ENCODE peak calls at places on chromosomes 13 and 19, in five cellular contexts. V is neuronal stem cell, M is H9, Q is trophoblast cell, A is H1. C is an unnamed sample.

GRCh38 chr19:43525836-43526771 is 897 bp downstream of the ETHE1 start:
- DNase-seq in V (no peak), M (peak), Q (peak), A (no peak), C (peak)

GRCh38 chr19:17834350-17835181 is 13.2 kb downstream of the JAK3 start:
- DNase-seq in V (no peak), M (peak), Q (no peak), A (no peak), C (no peak)

GRCh38 chr13:107678075-107678689 is 537.2 kb downstream of the LIG4 start:
- DNase-seq in V (no peak), M (no peak), Q (no peak), A (no peak), C (peak)

GRCh38 chr19:13031917-13032623 is 36.8 kb downstream of the NFIX start:
- DNase-seq in V (no peak), M (no peak), Q (no peak), A (no peak), C (no peak)

GRCh38 chr19:55178781-55179569 is 1.1 kb downstream of the SYT5 start:
- DNase-seq in V (peak), M (peak), Q (peak), A (no peak), C (peak)

GRCh38 chr19:48544856-48545750 is 6.9 kb upstream of the SULT2B1 start:
- DNase-seq in V (no peak), M (peak), Q (no peak), A (no peak), C (no peak)

GRCh38 chr19:2309734-2310362 is 1.9 kb upstream of the LINGO3 start:
- DNase-seq in V (no peak), M (no peak), Q (no peak), A (no peak), C (peak)

GRCh38 chr13:113001251-113002140 is 32.5 kb downstream of the MCF2L start:
- DNase-seq in V (peak), M (peak), Q (peak), A (no peak), C (peak)

GRCh38 chr19:42540071-42540553 is 11.8 kb upstream of the CEACAM1 start:
- DNase-seq in V (no peak), M (peak), Q (no peak), A (no peak), C (no peak)

GRCh38 chr19:18488838-18489626 is 32.8 kb downstream of the ELL start:
- DNase-seq in V (peak), M (peak), Q (peak), A (no peak), C (peak)

GRCh38 chr19:3161453-3161852 is 17.1 kb upstream of the S1PR4 start:
- DNase-seq in V (no peak), M (no peak), Q (peak), A (no peak), C (peak)

GRCh38 chr13:86383561-86383960 is 584.3 kb upstream of the SLITRK6 start:
- DNase-seq in V (no peak), M (no peak), Q (no peak), A (no peak), C (no peak)

GRCh38 chr19:27844261-27844660 is 1368.7 kb downstream of the UQCRFS1 start:
- DNase-seq in V (no peak), M (no peak), Q (no peak), A (no peak), C (no peak)

GRCh38 chr13:27311518-27312208 is 41.0 kb downstream of the RASL11A start:
- DNase-seq in V (no peak), M (no peak), Q (no peak), A (no peak), C (no peak)

GRCh38 chr19:35114656-35115537 is 726 bp upstream of the FXYD3 start:
- DNase-seq in V (peak), M (peak), Q (peak), A (peak), C (peak)

GRCh38 chr19:17069249-17069648 is 6.0 kb downstream of the HAUS8 start:
- DNase-seq in V (no peak), M (no peak), Q (no peak), A (no peak), C (no peak)

GRCh38 chr13:32964987-32965386 is 51.2 kb upstream of the KL start:
- DNase-seq in V (no peak), M (no peak), Q (no peak), A (no peak), C (no peak)

GRCh38 chr13:44573790-44574465 is 2.2 kb downstream of the TSC22D1 start:
- DNase-seq in V (no peak), M (peak), Q (peak), A (no peak), C (peak)

GRCh38 chr13:85520445-85520844 is 278.8 kb downstream of the SLITRK6 start:
- DNase-seq in V (no peak), M (no peak), Q (no peak), A (no peak), C (peak)

GRCh38 chr19:7562646-7563393 is 27.3 kb downstream of the PNPLA6 start:
- DNase-seq in V (no peak), M (peak), Q (peak), A (no peak), C (no peak)

GRCh38 chr13:70864731-70865130 is 756.5 kb upstream of the KLHL1 start:
- DNase-seq in V (no peak), M (no peak), Q (no peak), A (no peak), C (no peak)

GRCh38 chr19:28523619-28524018 is 689.3 kb downstream of the UQCRFS1 start:
- DNase-seq in V (no peak), M (no peak), Q (no peak), A (no peak), C (no peak)

GRCh38 chr19:41302624-41303351 is 7.2 kb upstream of the CCDC97 start:
- DNase-seq in V (no peak), M (no peak), Q (no peak), A (no peak), C (no peak)

GRCh38 chr19:2035590-2035991 is 15.5 kb downstream of the MKNK2 start:
- DNase-seq in V (no peak), M (peak), Q (no peak), A (no peak), C (no peak)

GRCh38 chr13:49620170-49620621 is 8.1 kb upstream of the ARL11 start:
- DNase-seq in V (no peak), M (no peak), Q (peak), A (no peak), C (no peak)

GRCh38 chr13:23129329-23129728 is 51.5 kb upstream of the SGCG start:
- DNase-seq in V (no peak), M (no peak), Q (no peak), A (no peak), C (no peak)

GRCh38 chr19:47436712-47437401 is 17.5 kb upstream of the MEIS3 start:
- DNase-seq in V (peak), M (peak), Q (peak), A (no peak), C (peak)

GRCh38 chr19:41696402-41697197 is 8.5 kb upstream of the CEACAM7 start:
- DNase-seq in V (no peak), M (peak), Q (peak), A (no peak), C (no peak)

GRCh38 chr13:71867101-71867814 is at the start of gene DACH1:
- DNase-seq in V (peak), M (peak), Q (peak), A (no peak), C (peak)

GRCh38 chr19:15303105-15303780 is 29.1 kb downstream of the BRD4 start:
- DNase-seq in V (no peak), M (no peak), Q (peak), A (no peak), C (peak)

GRCh38 chr13:102799544-102800144 is 725 bp downstream of the BIVM start:
- DNase-seq in V (peak), M (peak), Q (peak), A (no peak), C (peak)

GRCh38 chr13:111168116-111168515 is 53.0 kb downstream of the ARHGEF7 start:
- DNase-seq in V (no peak), M (no peak), Q (no peak), A (no peak), C (no peak)

GRCh38 chr13:36418022-36418805 is 14.1 kb upstream of the CCNA1 start:
- DNase-seq in V (no peak), M (no peak), Q (peak), A (no peak), C (peak)

GRCh38 chr19:53868091-53868891 is 608 bp downstream of the MYADM start:
- DNase-seq in V (no peak), M (peak), Q (peak), A (no peak), C (peak)

GRCh38 chr19:32691952-32692726 is 518 bp downstream of the NUDT19 start:
- DNase-seq in V (peak), M (peak), Q (peak), A (no peak), C (peak)

GRCh38 chr13:40302351-40302750 is 364.1 kb downstream of the FOXO1 start:
- DNase-seq in V (no peak), M (no peak), Q (peak), A (no peak), C (no peak)
- H2BK12ac ChIP-seq in V (no peak), M (no peak), Q (no peak), A (no peak), C (no peak)

DNA sequence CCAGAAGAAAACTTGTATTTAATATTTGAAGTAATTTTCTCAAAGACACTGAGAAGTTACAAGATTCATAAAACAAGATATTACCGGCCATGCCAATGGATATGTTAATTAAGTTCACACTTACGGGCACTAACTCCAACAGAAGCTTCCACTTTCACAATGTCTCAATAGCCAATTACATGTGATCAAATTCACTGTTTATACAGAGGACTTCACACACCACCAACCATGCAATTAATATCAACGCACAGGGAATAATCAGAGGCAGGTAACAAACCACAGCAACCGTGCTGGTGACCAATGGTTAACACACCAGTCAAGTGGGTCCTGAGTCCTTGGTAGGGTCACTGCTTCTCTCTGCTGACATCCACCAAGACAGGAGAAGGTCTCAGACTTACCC is 5.9 kb upstream of the ACOD1 start:
- DNase-seq in V (no peak), M (no peak), Q (no peak), A (no peak), C (no peak)
- H2BK12ac ChIP-seq in V (no peak), M (no peak), Q (peak), A (no peak), C (no peak)

GRCh38 chr13:91368101-91368500 is 20.6 kb downstream of the MIR17HG start:
- DNase-seq in V (no peak), M (no peak), Q (no peak), A (no peak), C (no peak)

GRCh38 chr13:91372813-91373420 is 25.4 kb downstream of the MIR17HG start:
- DNase-seq in V (no peak), M (no peak), Q (no peak), A (no peak), C (no peak)

GRCh38 chr13:91368676-91369425 is 21.4 kb downstream of the MIR17HG start:
- DNase-seq in V (no peak), M (no peak), Q (no peak), A (no peak), C (peak)

GRCh38 chr13:91375119-91375729 is 23.2 kb upstream of the GPC5 start:
- DNase-seq in V (no peak), M (no peak), Q (peak), A (no peak), C (peak)

GRCh38 chr13:91369432-91369831 is 21.9 kb downstream of the MIR17HG start:
- DNase-seq in V (no peak), M (no peak), Q (no peak), A (no peak), C (peak)
- H2BK12ac ChIP-seq in V (no peak), M (no peak), Q (no peak), A (no peak), C (no peak)

DNA sequence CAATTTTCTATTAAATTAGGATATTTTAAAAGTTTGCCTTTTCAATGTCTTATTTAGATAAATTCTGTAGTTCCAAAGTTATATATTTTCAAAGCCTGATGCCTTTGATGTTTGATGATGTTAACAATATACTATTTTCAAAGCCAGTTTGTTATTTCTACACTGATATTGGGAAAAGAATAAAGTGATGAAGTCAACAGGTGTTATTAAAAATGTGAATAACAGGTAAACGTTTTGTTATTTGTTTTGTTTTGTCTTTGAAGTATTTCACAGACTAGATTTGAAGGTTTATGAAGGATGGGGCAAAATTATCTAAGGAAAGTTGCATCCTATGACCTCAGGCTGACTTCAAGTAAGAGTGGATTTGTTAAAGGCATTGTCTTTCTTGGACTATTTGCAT is 33.1 kb upstream of the ZNF420 start:
- DNase-seq in V (no peak), M (no peak), Q (no peak), A (no peak), C (no peak)
- H2BK12ac ChIP-seq in V (no peak), M (no peak), Q (no peak), A (no peak), C (no peak)

GRCh38 chr13:79492313-79492798 is 11.4 kb downstream of the NDFIP2 start:
- DNase-seq in V (no peak), M (peak), Q (peak), A (no peak), C (peak)

GRCh38 chr13:79497852-79498251 is 16.9 kb downstream of the NDFIP2 start:
- DNase-seq in V (no peak), M (no peak), Q (no peak), A (no peak), C (no peak)

GRCh38 chr13:79491715-79492114 is 10.8 kb downstream of the NDFIP2 start:
- DNase-seq in V (no peak), M (no peak), Q (peak), A (no peak), C (peak)

GRCh38 chr13:79492918-79493594 is 12.1 kb downstream of the NDFIP2 start:
- DNase-seq in V (no peak), M (no peak), Q (no peak), A (no peak), C (no peak)

DNA sequence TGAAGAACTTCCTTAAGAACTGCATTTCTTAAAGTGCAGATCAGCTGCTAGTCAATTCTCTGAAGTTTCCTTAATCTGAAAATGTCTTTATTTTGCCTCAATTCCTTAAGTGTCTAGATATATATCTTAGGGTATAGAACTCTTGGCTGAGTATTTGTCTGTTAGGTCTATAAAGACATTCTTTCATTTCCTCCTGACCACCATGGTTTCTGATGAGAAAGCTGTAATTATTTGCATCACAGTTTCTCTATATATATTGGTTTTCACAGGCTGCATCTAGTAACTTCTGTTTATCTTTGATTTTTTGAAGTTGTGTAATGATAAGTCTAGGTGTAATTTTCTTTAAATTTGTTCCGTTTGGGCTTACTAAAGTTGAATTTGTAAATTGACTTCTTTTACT is 15.2 kb downstream of the NDFIP2 start:
- DNase-seq in V (no peak), M (no peak), Q (no peak), A (no peak), C (no peak)
- H2BK12ac ChIP-seq in V (no peak), M (no peak), Q (no peak), A (no peak), C (no peak)

GRCh38 chr13:60936281-60936680 is 479.4 kb downstream of the PCDH20 start:
- DNase-seq in V (no peak), M (no peak), Q (no peak), A (no peak), C (no peak)
- H2BK12ac ChIP-seq in V (no peak), M (no peak), Q (no peak), A (no peak), C (no peak)

GRCh38 chr19:993831-994393 is 6.3 kb upstream of the GRIN3B start:
- DNase-seq in V (no peak), M (no peak), Q (no peak), A (no peak), C (no peak)

GRCh38 chr19:998064-998463 is 2.2 kb upstream of the GRIN3B start:
- DNase-seq in V (no peak), M (no peak), Q (no peak), A (no peak), C (no peak)

GRCh38 chr19:995051-995827 is 5.0 kb upstream of the GRIN3B start:
- DNase-seq in V (no peak), M (no peak), Q (no peak), A (no peak), C (no peak)

GRCh38 chr19:994516-994915 is 5.7 kb upstream of the GRIN3B start:
- DNase-seq in V (no peak), M (no peak), Q (no peak), A (no peak), C (no peak)

GRCh38 chr19:996051-996838 is 4.0 kb upstream of the GRIN3B start:
- DNase-seq in V (no peak), M (no peak), Q (no peak), A (no peak), C (peak)
- H2BK12ac ChIP-seq in V (peak), M (no peak), Q (peak), A (no peak), C (no peak)

C was measured in mesenchymal stem cell.